ENCODE peak calls at places on chromosomes 4 and X, in six cellular contexts. S is mesenchymal stem cell, F is IMR-90, Q is H1, H is H9, T is neuronal stem cell. I is an unnamed sample. For H3K4me1, the result is how much of the 10 kb centered on the place peaks cover.

GRCh38 chr4:80322716-80323115 is 12.8 kb upstream of the CFAP299 start:
- DNase-seq in S (peak), F (peak), Q (no peak), H (no peak), T (no peak), I (no peak)

GRCh38 chr4:158411180-158411721 is 110.4 kb upstream of the RXFP1 start:
- DNase-seq in S (no peak), F (no peak), Q (no peak), H (no peak), T (no peak), I (no peak)

GRCh38 chrX:2848806-2849420 is 20.2 kb downstream of the GYG2 start:
- DNase-seq in S (peak), F (peak), Q (no peak), H (no peak), T (no peak), I (peak)

GRCh38 chr4:18859468-18859867 is 837.9 kb upstream of the LCORL start:
- DNase-seq in S (no peak), F (no peak), Q (no peak), H (no peak), T (peak), I (no peak)

GRCh38 chr4:141009931-141010330 is 123.3 kb downstream of the RNF150 start:
- DNase-seq in S (no peak), F (no peak), Q (no peak), H (no peak), T (no peak), I (no peak)

GRCh38 chr4:75172551-75172950 is 239.6 kb downstream of the PARM1 start:
- DNase-seq in S (no peak), F (no peak), Q (no peak), H (no peak), T (no peak), I (no peak)

GRCh38 chrX:48648299-48648698 is 35.3 kb upstream of the WAS start:
- DNase-seq in S (peak), F (peak), Q (peak), H (peak), T (no peak), I (peak)

GRCh38 chr4:23717528-23718248 is 172.2 kb downstream of the PPARGC1A start:
- DNase-seq in S (peak), F (peak), Q (no peak), H (no peak), T (no peak), I (peak)

GRCh38 chr4:46986922-46987638 is 6.3 kb downstream of the GABRA4 start:
- DNase-seq in S (no peak), F (no peak), Q (no peak), H (no peak), T (no peak), I (no peak)

GRCh38 chr4:20254517-20255250 is 3.0 kb downstream of the SLIT2 start:
- DNase-seq in S (peak), F (peak), Q (no peak), H (peak), T (peak), I (no peak)

GRCh38 chrX:106263817-106264216 is 95.7 kb downstream of the PWWP3B start:
- DNase-seq in S (peak), F (no peak), Q (no peak), H (no peak), T (no peak), I (no peak)

GRCh38 chr4:117324851-117325491 is 239.6 kb upstream of the TRAM1L1 start:
- DNase-seq in S (peak), F (peak), Q (no peak), H (no peak), T (no peak), I (peak)

GRCh38 chr4:67762091-67762490 is 7.9 kb upstream of the GNRHR start:
- DNase-seq in S (peak), F (peak), Q (no peak), H (no peak), T (no peak), I (no peak)

GRCh38 chr4:99679204-99679603 is 21.6 kb upstream of the C4orf54 start:
- DNase-seq in S (no peak), F (no peak), Q (no peak), H (no peak), T (no peak), I (no peak)

GRCh38 chr4:75494563-75494962 is 19.6 kb downstream of the RCHY1 start:
- DNase-seq in S (peak), F (peak), Q (no peak), H (no peak), T (no peak), I (peak)

GRCh38 chr4:40749717-40750460 is at the start of gene NSUN7:
- DNase-seq in S (peak), F (no peak), Q (peak), H (peak), T (peak), I (peak)

GRCh38 chr4:55030606-55031005 is 94.8 kb downstream of the KDR start:
- DNase-seq in S (no peak), F (no peak), Q (no peak), H (no peak), T (no peak), I (no peak)

GRCh38 chr4:54281060-54281781 is 52.1 kb downstream of the PDGFRA start:
- DNase-seq in S (peak), F (peak), Q (no peak), H (no peak), T (no peak), I (peak)

GRCh38 chr4:40197879-40198689 is 1.3 kb downstream of the RHOH start:
- DNase-seq in S (no peak), F (no peak), Q (no peak), H (no peak), T (no peak), I (peak)

GRCh38 chr4:185201983-185202962 is 1.5 kb downstream of the CFAP97 start:
- DNase-seq in S (peak), F (peak), Q (no peak), H (peak), T (no peak), I (peak)

GRCh38 chr4:99945718-99946345 is 586 bp downstream of the DNAJB14 start:
- DNase-seq in S (peak), F (peak), Q (no peak), H (no peak), T (peak), I (peak)

GRCh38 chr4:81799371-81799770 is 327.7 kb upstream of the RASGEF1B start:
- DNase-seq in S (no peak), F (no peak), Q (no peak), H (no peak), T (no peak), I (peak)

GRCh38 chr4:242121-242848 is 63.0 kb downstream of the ZNF732 start:
- DNase-seq in S (peak), F (peak), Q (peak), H (peak), T (no peak), I (peak)

GRCh38 chrX:119759333-119759766 is 962 bp downstream of the SOWAHD start:
- DNase-seq in S (no peak), F (no peak), Q (peak), H (peak), T (no peak), I (no peak)

GRCh38 chr4:147773261-147774184 is 41.6 kb downstream of the ARHGAP10 start:
- DNase-seq in S (peak), F (peak), Q (no peak), H (no peak), T (no peak), I (peak)

GRCh38 chr4:165875446-165875845 is 2.4 kb downstream of the TLL1 start:
- DNase-seq in S (no peak), F (no peak), Q (no peak), H (no peak), T (no peak), I (no peak)

GRCh38 chr4:1798530-1799363 is 5.7 kb downstream of the FGFR3 start:
- DNase-seq in S (no peak), F (no peak), Q (no peak), H (no peak), T (no peak), I (no peak)

GRCh38 chr4:41120297-41121217 is 93.8 kb downstream of the APBB2 start:
- DNase-seq in S (no peak), F (peak), Q (no peak), H (no peak), T (no peak), I (no peak)

GRCh38 chrX:1589356-1590130 is 1.9 kb upstream of the AKAP17A start:
- DNase-seq in S (no peak), F (no peak), Q (peak), H (no peak), T (no peak), I (no peak)

GRCh38 chrX:114619874-114620273 is 36.0 kb downstream of the HTR2C start:
- DNase-seq in S (peak), F (no peak), Q (no peak), H (no peak), T (no peak), I (no peak)

GRCh38 chrX:24682739-24683432 is 10.8 kb upstream of the POLA1 start:
- DNase-seq in S (no peak), F (no peak), Q (no peak), H (no peak), T (no peak), I (no peak)

GRCh38 chr4:95548738-95549245 is at the start of gene UNC5C:
- DNase-seq in S (peak), F (no peak), Q (peak), H (peak), T (peak), I (peak)

GRCh38 chr4:109930872-109931271 is 18.2 kb downstream of the EGF start:
- DNase-seq in S (no peak), F (no peak), Q (no peak), H (no peak), T (no peak), I (no peak)

GRCh38 chr4:141177171-141177570 is 43.5 kb upstream of the ZNF330 start:
- DNase-seq in S (no peak), F (no peak), Q (no peak), H (no peak), T (no peak), I (no peak)

GRCh38 chr4:164357957-164358356 is 396.0 kb upstream of the SMIM31 start:
- DNase-seq in S (no peak), F (peak), Q (no peak), H (no peak), T (no peak), I (peak)

GRCh38 chr4:73576366-73576765 is 43.9 kb downstream of the RASSF6 start:
- DNase-seq in S (peak), F (peak), Q (no peak), H (no peak), T (no peak), I (no peak)

GRCh38 chr4:161990721-161991120 is 173.1 kb downstream of the FSTL5 start:
- DNase-seq in S (no peak), F (no peak), Q (no peak), H (no peak), T (no peak), I (no peak)

GRCh38 chr4:77251751-77252150 is 94.7 kb downstream of the CCNG2 start:
- DNase-seq in S (no peak), F (no peak), Q (no peak), H (no peak), T (no peak), I (no peak)
- H4K91ac ChIP-seq in S (no peak), F (no peak), Q (no peak), H (no peak), T (no peak), I (no peak)

GRCh38 chr4:152785639-152786517 is 6.1 kb downstream of the ARFIP1 start:
- DNase-seq in S (no peak), F (no peak), Q (no peak), H (no peak), T (no peak), I (no peak)

GRCh38 chr4:152780267-152780811 is 585 bp downstream of the ARFIP1 start:
- DNase-seq in S (peak), F (peak), Q (no peak), H (no peak), T (no peak), I (peak)

GRCh38 chr4:152778656-152779512 is 646 bp downstream of the TIGD4 start:
- DNase-seq in S (no peak), F (peak), Q (no peak), H (no peak), T (no peak), I (no peak)

GRCh38 chr4:152779513-152780266 is at the start of the genes ARFIP1 and TIGD4:
- DNase-seq in S (peak), F (peak), Q (peak), H (peak), T (peak), I (peak)

DNA sequence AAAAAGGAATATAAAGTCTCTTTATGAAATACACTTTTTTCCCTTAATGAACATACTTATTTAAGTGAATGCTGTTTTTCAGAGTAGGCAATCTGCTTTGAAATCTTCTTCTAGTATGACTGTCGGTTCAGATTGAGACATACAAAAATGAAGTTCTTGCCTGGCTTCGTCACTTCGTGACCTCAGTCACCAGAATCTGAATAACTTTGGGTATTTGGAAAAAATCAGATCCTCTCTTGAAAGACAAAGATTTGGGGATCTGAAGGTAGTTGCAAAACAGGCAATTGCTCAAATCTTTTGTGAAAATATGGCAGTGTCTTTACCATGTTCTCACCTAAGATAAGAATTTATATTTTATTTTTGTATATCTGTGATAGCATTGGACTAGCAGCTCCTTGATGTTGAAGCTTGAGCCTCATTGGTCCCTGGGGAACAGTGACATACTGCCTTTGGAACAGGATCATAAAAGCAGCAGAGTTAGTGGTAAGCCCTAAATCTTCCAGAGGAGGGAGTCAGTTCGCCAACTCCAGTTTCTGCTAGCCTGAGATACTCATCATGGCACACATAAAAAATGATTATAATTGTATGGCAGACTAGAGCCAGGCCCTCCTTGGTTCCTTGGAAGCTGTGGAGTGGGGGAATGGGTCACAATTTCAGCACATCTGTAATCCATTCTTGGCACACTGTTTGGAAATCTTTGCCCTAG is 4.9 kb downstream of the ARFIP1 start:
- DNase-seq in S (peak), F (peak), Q (no peak), H (no peak), T (no peak), I (peak)
- H3K4me1 ChIP-seq in S (under half), F (under half), Q (under half), H (under half), T (under half), I (under half)

GRCh38 chr4:143306788-143307187 is 29.9 kb upstream of the GAB1 start:
- DNase-seq in S (no peak), F (no peak), Q (no peak), H (no peak), T (no peak), I (no peak)

GRCh38 chr4:143296397-143297067 is 40.1 kb upstream of the GAB1 start:
- DNase-seq in S (no peak), F (no peak), Q (no peak), H (no peak), T (no peak), I (no peak)

GRCh38 chr4:143302526-143302925 is 34.1 kb upstream of the GAB1 start:
- DNase-seq in S (no peak), F (peak), Q (no peak), H (no peak), T (no peak), I (no peak)

GRCh38 chr4:143300860-143301259 is 35.8 kb upstream of the GAB1 start:
- DNase-seq in S (no peak), F (no peak), Q (no peak), H (no peak), T (no peak), I (no peak)
- H2AK5ac ChIP-seq in S (no peak), F (no peak), Q (no peak), H (no peak), T (no peak), I (no peak)

DNA sequence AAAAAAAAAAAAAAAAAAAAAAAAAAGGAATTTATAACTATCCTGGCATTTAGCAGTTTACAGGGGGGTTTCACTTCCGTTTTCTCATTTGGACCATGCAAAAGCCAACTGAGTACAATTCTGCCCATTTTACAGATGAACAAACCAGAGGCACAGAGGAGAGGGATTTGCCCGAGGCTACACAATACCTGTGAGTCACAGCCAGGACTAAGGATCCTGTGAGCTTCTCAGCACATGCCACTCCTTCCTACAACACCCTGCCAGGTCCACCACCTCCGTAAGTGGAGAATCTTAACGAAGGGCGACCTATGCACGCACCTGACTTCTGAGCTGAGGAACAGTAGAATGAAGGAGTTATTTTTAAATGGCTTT is 75.4 kb upstream of the USP9X start:
- DNase-seq in S (no peak), F (no peak), Q (no peak), H (no peak), T (no peak), I (peak)
- H4K91ac ChIP-seq in S (peak), F (peak), Q (peak), H (no peak), T (no peak), I (no peak)

DNA sequence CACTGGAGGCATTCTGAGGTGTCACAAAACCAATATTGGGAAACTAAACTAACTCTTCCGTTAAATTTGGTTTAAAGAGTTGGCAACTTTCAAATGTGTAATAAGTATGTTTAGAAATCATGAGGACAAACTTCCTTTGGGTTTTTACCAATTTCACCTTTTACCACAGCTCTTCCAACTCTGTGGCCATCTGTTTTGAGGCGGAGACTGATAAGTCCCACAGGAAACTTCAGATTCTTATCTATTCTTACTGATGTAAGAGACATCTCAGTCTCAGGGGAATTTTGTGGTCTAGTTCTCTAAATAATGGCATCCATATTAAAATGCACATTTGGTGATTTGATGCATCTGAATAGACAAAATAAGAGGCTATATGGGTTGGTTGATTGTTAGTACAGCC is 229.2 kb upstream of the AFF2 start:
- DNase-seq in S (no peak), F (no peak), Q (no peak), H (no peak), T (no peak), I (no peak)
- H3K4me1 ChIP-seq in S (under half), F (under half), Q (under half), H (under half), T (under half), I (under half)

GRCh38 chr4:112536123-112536522 is 20.1 kb upstream of the NEUROG2 start:
- DNase-seq in S (no peak), F (no peak), Q (no peak), H (no peak), T (no peak), I (no peak)

GRCh38 chr4:112531146-112531545 is 15.2 kb upstream of the NEUROG2 start:
- DNase-seq in S (no peak), F (peak), Q (no peak), H (no peak), T (no peak), I (no peak)

GRCh38 chr4:112532267-112532666 is 16.3 kb upstream of the NEUROG2 start:
- DNase-seq in S (no peak), F (peak), Q (no peak), H (no peak), T (no peak), I (no peak)
- H2AK5ac ChIP-seq in S (no peak), F (no peak), Q (no peak), H (no peak), T (no peak), I (no peak)

DNA sequence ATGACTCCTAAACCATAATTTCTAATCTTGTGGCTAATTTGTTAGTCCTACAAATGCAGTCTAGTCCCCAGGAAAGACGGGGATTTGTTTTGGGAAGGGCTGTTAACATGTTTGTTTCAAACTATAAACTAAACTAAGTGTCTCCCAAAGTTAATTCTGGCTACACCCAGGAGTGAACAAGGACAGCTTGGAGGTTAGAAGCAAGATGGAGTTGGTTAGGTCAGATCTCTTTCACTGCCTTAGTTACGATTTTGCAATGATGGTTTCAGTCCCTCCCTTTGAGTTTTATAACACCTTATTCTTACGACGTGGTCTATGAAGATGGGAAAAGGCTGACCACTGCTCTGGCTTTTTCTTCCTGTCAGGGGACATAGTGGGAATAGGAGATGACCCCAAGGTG is 27.0 kb upstream of the IL2 start:
- DNase-seq in S (no peak), F (no peak), Q (no peak), H (no peak), T (no peak), I (no peak)
- H4K91ac ChIP-seq in S (no peak), F (no peak), Q (no peak), H (no peak), T (no peak), I (no peak)

DNA sequence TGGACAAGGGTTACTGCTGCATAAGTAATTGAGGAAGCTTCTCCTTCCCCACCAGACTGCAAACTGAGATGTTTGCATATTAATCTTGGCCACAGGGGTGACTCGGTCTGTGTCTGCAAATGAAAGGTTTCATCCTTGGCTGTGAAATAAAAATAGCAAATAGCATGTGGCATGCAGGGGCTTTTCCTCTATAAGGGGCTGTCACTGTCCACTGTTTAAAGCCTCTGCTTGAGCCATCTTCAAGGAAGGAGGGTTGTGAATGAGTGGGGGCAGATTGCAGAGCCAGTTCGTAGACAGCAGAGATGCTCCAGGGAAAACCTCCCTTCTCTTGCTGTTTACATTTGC is 33.3 kb downstream of the TMSB4X start:
- DNase-seq in S (peak), F (peak), Q (no peak), H (no peak), T (no peak), I (no peak)
- H3K4me1 ChIP-seq in S (under half), F (under half), Q (under half), H (under half), T (under half), I (under half)